ENCODE peak calls at places on chromosomes 5 and 9, in five cellular contexts. R is GM12878, J is K562, V is IMR-90, W is HepG2. M is an unnamed sample.

GRCh38 chr5:124906339-124907097 is 160.1 kb upstream of the ZNF608 start:
- DNase-seq in R (no peak), J (no peak), W (peak), V (peak), M (peak)

GRCh38 chr9:129336130-129336528 is 158.1 kb upstream of the IER5L start:
- DNase-seq in J (no peak), R (no peak), W (no peak), V (peak), M (no peak)

GRCh38 chr9:137263506-137263905 is 8.4 kb downstream of the NELFB start:
- DNase-seq in J (no peak), W (no peak), V (no peak), R (no peak), M (no peak)

GRCh38 chr9:137307255-137308101 is 5.4 kb upstream of the NRARP start:
- DNase-seq in W (no peak), J (peak), V (no peak), R (no peak), M (peak)

GRCh38 chr5:6686916-6687409 is 26.3 kb upstream of the TENT4A start:
- DNase-seq in V (peak), J (no peak), R (no peak), W (peak), M (no peak)

GRCh38 chr5:137400571-137400970 is 98.6 kb downstream of the SPOCK1 start:
- DNase-seq in J (no peak), V (no peak), R (no peak), W (no peak), M (no peak)

GRCh38 chr9:33244150-33244784 is 4.3 kb downstream of the SPINK4 start:
- DNase-seq in V (no peak), J (no peak), W (peak), R (no peak), M (no peak)

GRCh38 chr5:168270446-168270845 is 21.0 kb upstream of the WWC1 start:
- DNase-seq in V (peak), W (no peak), R (no peak), J (no peak), M (no peak)

GRCh38 chr9:35112257-35113020 is 3.2 kb downstream of the ATOSB start:
- DNase-seq in V (peak), W (no peak), J (no peak), R (no peak), M (no peak)

GRCh38 chr5:151937851-151938250 is 13.2 kb upstream of the GLRA1 start:
- DNase-seq in J (no peak), W (no peak), R (no peak), V (no peak), M (no peak)

GRCh38 chr9:125747053-125747764 is at the start of gene PBX3:
- DNase-seq in V (no peak), J (peak), R (no peak), W (no peak), M (peak)

GRCh38 chr5:125349432-125349831 is 603.0 kb upstream of the ZNF608 start:
- DNase-seq in V (peak), W (no peak), J (no peak), R (no peak), M (no peak)

GRCh38 chr5:14305045-14305444 is 161.9 kb downstream of the TRIO start:
- DNase-seq in W (no peak), R (no peak), V (peak), J (no peak), M (no peak)

GRCh38 chr5:58505502-58505901 is 14.3 kb downstream of the GAPT start:
- DNase-seq in R (no peak), W (no peak), V (no peak), J (no peak), M (no peak)

GRCh38 chr5:2773327-2773726 is 21.9 kb upstream of the IRX2 start:
- DNase-seq in R (no peak), W (no peak), J (no peak), V (no peak), M (no peak)

GRCh38 chr5:14357861-14358260 is 214.7 kb downstream of the TRIO start:
- DNase-seq in J (no peak), V (no peak), R (no peak), W (no peak), M (peak)

GRCh38 chr9:4640027-4640426 is 22.1 kb upstream of the PLPP6 start:
- DNase-seq in W (peak), R (no peak), J (peak), V (no peak), M (peak)

GRCh38 chr5:163503106-163504090 is 2.0 kb upstream of the MAT2B start:
- DNase-seq in V (peak), R (peak), J (peak), W (peak), M (peak)

GRCh38 chr5:57406591-57406990 is 76.0 kb downstream of the ACTBL2 start:
- DNase-seq in R (no peak), W (no peak), J (no peak), V (no peak), M (no peak)

DNA sequence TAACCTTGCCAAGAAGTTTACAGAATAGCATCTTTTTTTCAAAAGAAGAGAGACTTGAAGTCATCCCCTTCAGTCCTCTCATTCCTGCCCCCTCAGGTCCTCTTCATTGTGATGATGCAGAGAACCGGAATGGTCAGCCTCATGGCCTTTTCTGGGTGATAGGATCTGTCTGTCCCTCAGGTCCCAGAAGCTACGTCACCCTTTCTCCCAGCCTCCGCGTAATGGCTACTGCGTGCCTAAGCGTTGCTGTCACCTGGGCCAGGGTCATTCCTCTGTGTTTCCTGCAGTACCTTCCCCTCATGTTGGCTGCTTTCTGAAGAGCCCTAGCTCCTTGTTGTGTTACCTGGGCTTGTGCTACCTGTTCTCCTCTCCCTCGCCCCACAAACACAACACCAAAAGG is 4.7 kb downstream of the PIK3R1 start:
- DNase-seq in R (no peak), W (no peak), J (no peak), V (no peak), M (no peak)
- TF ChIP-seq MXI1 in R (no peak), W (no peak), J (no peak), V (no peak), M (no peak)

DNA sequence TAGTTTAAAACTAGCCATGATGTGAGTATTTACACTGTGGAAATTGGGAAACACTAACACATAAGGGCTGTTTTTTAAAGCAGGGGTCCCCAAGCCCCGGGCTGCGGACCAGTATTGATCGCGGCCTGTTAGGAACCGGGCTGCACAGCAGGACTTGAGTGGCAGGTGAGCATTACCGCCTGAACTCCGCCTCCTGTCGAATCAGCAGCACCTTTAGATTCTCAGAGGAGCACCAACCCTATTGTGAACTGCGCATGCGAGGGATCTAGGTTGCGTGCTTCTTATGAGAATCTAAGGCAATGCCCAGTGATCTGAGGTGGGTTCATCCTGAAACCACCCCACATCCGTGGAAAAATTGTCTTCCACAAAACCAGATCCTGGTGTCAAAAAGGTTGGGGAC is 127.8 kb downstream of the PCSK5 start:
- DNase-seq in J (no peak), V (no peak), R (no peak), W (no peak), M (no peak)
- TF ChIP-seq MXI1 in J (no peak), V (no peak), R (no peak), W (no peak), M (no peak)

GRCh38 chr9:132232522-132232921 is 70.7 kb downstream of the NTNG2 start:
- DNase-seq in R (no peak), W (no peak), V (no peak), J (no peak), M (no peak)

GRCh38 chr9:132235125-132235524 is 73.3 kb downstream of the NTNG2 start:
- DNase-seq in J (no peak), V (no peak), R (no peak), W (no peak), M (no peak)

GRCh38 chr9:132235894-132236661 is 74.2 kb downstream of the NTNG2 start:
- DNase-seq in R (no peak), J (peak), V (peak), W (peak), M (peak)

GRCh38 chr9:132233138-132233537 is 71.3 kb downstream of the NTNG2 start:
- DNase-seq in J (no peak), W (no peak), R (no peak), V (no peak), M (no peak)

DNA sequence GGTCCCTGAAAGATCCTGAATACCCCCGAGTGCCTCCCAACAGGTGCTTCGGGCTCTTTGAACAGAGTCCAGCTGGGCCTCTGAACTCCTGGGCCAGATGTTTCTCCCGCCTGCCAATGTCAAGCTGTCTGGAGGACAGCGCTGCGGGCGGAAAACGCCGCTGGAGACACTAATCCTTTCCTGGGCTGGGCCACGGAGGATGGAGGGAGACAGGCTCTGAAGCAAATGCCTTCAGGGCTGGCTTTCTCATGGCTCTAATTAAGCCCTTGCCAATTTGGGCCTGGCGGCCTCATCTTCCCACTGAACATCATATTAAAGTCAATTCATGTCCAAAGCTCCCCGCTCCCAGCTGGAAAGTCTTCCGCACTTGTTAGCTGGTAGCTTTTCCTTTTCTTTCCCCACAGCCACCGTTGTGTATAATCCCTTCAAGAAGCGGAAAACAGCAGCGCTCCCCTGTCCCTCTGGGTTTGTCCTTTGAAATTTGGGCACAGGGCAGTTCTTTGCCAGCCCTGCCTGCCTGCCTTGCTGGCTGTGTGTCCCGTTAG is 72.7 kb downstream of the NTNG2 start:
- DNase-seq in V (no peak), J (no peak), R (no peak), W (no peak), M (peak)
- TF ChIP-seq MXI1 in V (no peak), J (no peak), R (no peak), W (no peak), M (no peak)

GRCh38 chr5:68115584-68115983 is 100.0 kb upstream of the PIK3R1 start:
- DNase-seq in R (no peak), V (no peak), J (no peak), W (no peak), M (no peak)

GRCh38 chr5:68116408-68116807 is 99.1 kb upstream of the PIK3R1 start:
- DNase-seq in V (no peak), W (no peak), J (no peak), R (no peak), M (no peak)

GRCh38 chr5:68116868-68117411 is 98.6 kb upstream of the PIK3R1 start:
- DNase-seq in W (no peak), R (no peak), J (no peak), V (no peak), M (no peak)

GRCh38 chr5:68112658-68113057 is 102.9 kb upstream of the PIK3R1 start:
- DNase-seq in R (no peak), V (no peak), J (no peak), W (no peak), M (no peak)

GRCh38 chr5:68114641-68115040 is 100.9 kb upstream of the PIK3R1 start:
- DNase-seq in W (no peak), R (no peak), V (peak), J (no peak), M (no peak)
- TF ChIP-seq MXI1 in W (no peak), R (no peak), V (no peak), J (no peak), M (no peak)

GRCh38 chr5:88281322-88281721 is 12.7 kb upstream of the TMEM161B start:
- DNase-seq in V (no peak), W (no peak), J (no peak), R (no peak), M (no peak)
- TF ChIP-seq MXI1 in V (no peak), W (no peak), J (no peak), R (no peak), M (no peak)

DNA sequence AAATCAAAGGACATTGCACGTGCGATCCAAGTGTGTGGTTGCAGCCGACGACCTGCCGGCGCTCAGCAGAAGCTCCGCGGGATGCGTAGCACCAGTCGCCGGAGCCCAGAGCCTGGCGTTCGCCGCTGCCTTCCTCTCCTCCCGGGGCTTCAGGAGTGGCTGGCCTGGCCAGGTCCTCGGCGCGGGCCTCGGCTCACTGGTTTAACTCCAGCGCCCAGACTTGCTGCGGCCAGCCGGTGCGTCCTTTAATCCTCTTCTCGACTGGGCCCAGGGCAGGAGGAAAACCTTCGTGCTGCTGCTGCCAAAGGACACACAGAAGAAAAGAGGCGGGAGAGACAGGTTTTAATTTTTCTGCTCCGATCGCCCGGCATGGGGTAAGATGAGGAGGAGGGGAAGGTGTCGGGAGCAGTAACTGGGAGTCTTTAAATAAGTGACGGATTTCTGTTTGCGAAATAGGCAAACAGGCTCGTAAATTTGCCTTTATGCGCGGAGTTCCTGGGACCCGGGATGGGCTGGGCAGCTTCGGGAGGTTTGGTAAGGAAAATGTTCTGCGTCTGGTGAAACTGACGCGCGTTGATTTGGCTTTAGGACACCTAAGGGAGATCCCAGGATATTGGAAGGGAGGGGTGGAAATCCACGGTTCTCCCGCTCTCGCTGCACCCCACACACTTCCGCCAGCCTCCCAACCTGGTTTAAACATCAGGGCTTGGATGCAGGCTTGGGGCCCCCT is 2.2 kb downstream of the HAND1 start:
- DNase-seq in W (no peak), V (no peak), J (no peak), R (no peak), M (no peak)
- TF ChIP-seq MXI1 in W (no peak), V (no peak), J (no peak), R (no peak), M (no peak)

GRCh38 chr9:135886147-135886981 is 21.0 kb downstream of the CAMSAP1 start:
- DNase-seq in J (no peak), R (no peak), W (no peak), V (no peak), M (no peak)

GRCh38 chr9:135888766-135889394 is 18.5 kb downstream of the CAMSAP1 start:
- DNase-seq in R (no peak), W (no peak), J (no peak), V (no peak), M (no peak)

GRCh38 chr9:135887021-135887507 is 20.3 kb downstream of the CAMSAP1 start:
- DNase-seq in R (no peak), V (peak), J (no peak), W (no peak), M (no peak)

GRCh38 chr9:135888126-135888765 is 19.1 kb downstream of the CAMSAP1 start:
- DNase-seq in W (no peak), J (no peak), V (no peak), R (no peak), M (no peak)

DNA sequence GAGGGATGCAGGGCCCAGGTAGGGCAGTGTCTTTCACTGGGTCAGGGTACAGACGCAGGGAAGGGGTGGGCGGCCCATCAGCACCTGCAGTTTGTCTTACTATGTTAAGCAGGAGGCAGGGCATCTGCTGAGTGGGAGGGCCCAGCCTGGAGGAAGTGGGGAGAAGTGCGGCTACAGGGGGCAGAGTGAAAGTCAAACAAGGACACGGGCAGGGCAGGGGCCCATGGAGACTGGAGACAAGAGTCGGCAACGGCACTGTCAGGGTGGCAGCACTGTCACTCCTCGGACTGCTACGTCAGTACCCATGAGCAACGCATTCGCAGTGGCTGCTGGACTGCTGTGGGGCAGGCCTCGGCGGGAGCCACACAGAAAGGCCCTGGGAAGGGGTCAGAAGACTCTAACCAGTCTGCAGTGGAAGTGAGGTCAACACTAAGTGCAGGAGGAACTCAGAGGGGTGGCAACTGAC is 19.7 kb downstream of the CAMSAP1 start:
- DNase-seq in V (no peak), R (peak), J (no peak), W (no peak), M (no peak)
- TF ChIP-seq MXI1 in V (no peak), R (no peak), J (no peak), W (no peak), M (no peak)